ENCODE peak calls at places on chromosomes 11 and 22, in five cellular contexts. V is activated naive CD4-positive, alpha-beta T cell; R is LoVo; C is activated T-helper 1 cell treated with anti-CD3 and anti-CD28 coated beads, Interleukin-12 subunit alpha, Interleukin-12 subunit beta, Interleukin-2, Interleukin-4 antibody, amounts not matched to agents 30 ng/mL and 10 ng/mL and 1 ng/mL, durations not matched to agents 14 hours and 24 hours and 36 hours; D is AG08395. A is an unnamed sample.
A peak's percentile ranks its signal among the peaks of the same experiment; 100 is the strongest.

GRCh38 chr11:30855383-30856006 is 269.3 kb upstream of the MPPED2 start:
- DNase-seq in V (no peak), R (no peak), C (no peak), D (peak; percentile 44), A (no peak)

GRCh38 chr11:58525037-58525614 is 17.2 kb upstream of the OR5B21 start:
- DNase-seq in V (peak; percentile 4), R (no peak), C (peak; percentile 26), D (no peak), A (no peak)

GRCh38 chr11:108871152-108871551 is 206.3 kb downstream of the DDX10 start:
- DNase-seq in V (no peak), R (no peak), C (no peak), D (peak; percentile 7), A (no peak)

GRCh38 chr11:128903248-128904041 is 12.3 kb downstream of the KCNJ5 start:
- DNase-seq in V (no peak), R (no peak), C (no peak), D (no peak), A (no peak)

GRCh38 chr11:118241191-118242098 is 10.7 kb downstream of the MPZL3 start:
- DNase-seq in V (peak; percentile 8), R (peak; percentile 86), C (peak; percentile 66), D (peak; percentile 24), A (no peak)

GRCh38 chr11:11813288-11813962 is 28.3 kb upstream of the USP47 start:
- DNase-seq in V (no peak), R (peak; percentile 10), C (no peak), D (peak; percentile 90), A (no peak)

GRCh38 chr11:65609236-65609635 is 4.8 kb downstream of the MAP3K11 start:
- DNase-seq in V (no peak), R (no peak), C (no peak), D (no peak), A (no peak)

GRCh38 chr22:46132830-46133587 is 17.3 kb upstream of the PPARA start:
- DNase-seq in V (no peak), R (no peak), C (no peak), D (no peak), A (no peak)

GRCh38 chr11:68669301-68670090 is 14.8 kb upstream of the GAL start:
- DNase-seq in V (no peak), R (no peak), C (no peak), D (no peak), A (no peak)

GRCh38 chr11:107384136-107384535 is 73.5 kb downstream of the CWF19L2 start:
- DNase-seq in V (no peak), R (no peak), C (no peak), D (no peak), A (no peak)

GRCh38 chr11:127345819-127346459 is 345.4 kb upstream of the KIRREL3 start:
- DNase-seq in V (no peak), R (peak; percentile 32), C (no peak), D (peak; percentile 54), A (no peak)

GRCh38 chr11:132220464-132220863 is 850.0 kb downstream of the NTM start:
- DNase-seq in V (no peak), R (no peak), C (no peak), D (peak; percentile 93), A (no peak)

GRCh38 chr11:6566704-6567370 is 36.6 kb downstream of the RRP8 start:
- DNase-seq in V (no peak), R (no peak), C (no peak), D (no peak), A (no peak)

GRCh38 chr22:49574861-49575702 is 252.6 kb downstream of the BRD1 start:
- DNase-seq in V (no peak), R (no peak), C (no peak), D (no peak), A (no peak)

GRCh38 chr11:132187814-132188213 is 817.4 kb downstream of the NTM start:
- DNase-seq in V (no peak), R (no peak), C (no peak), D (peak; percentile 31), A (no peak)

GRCh38 chr22:42282252-42282942 is 11.9 kb upstream of the TCF20 start:
- DNase-seq in V (no peak), R (no peak), C (no peak), D (no peak), A (no peak)

GRCh38 chr11:109423114-109423859 is 1.3 kb downstream of the C11orf87 start:
- DNase-seq in V (no peak), R (no peak), C (no peak), D (peak; percentile 29), A (no peak)

GRCh38 chr11:77993902-77994301 is 566 bp downstream of the INTS4 start:
- DNase-seq in V (no peak), R (no peak), C (no peak), D (no peak), A (no peak)

GRCh38 chr11:64339754-64340408 is at the start of gene CCDC88B:
- DNase-seq in V (peak; percentile 82), R (no peak), C (peak; percentile 82), D (no peak), A (peak; percentile 50)

GRCh38 chr11:118438314-118438931 is 2.1 kb downstream of the KMT2A start:
- DNase-seq in V (peak; percentile 40), R (no peak), C (peak; percentile 54), D (peak; percentile 77), A (no peak)

GRCh38 chr11:76159303-76159937 is 46.9 kb downstream of the WNT11 start:
- DNase-seq in V (no peak), R (no peak), C (no peak), D (no peak), A (no peak)

GRCh38 chr22:44242946-44243724 is 62.4 kb downstream of the PARVG start:
- DNase-seq in V (no peak), R (no peak), C (no peak), D (no peak), A (no peak)

GRCh38 chr11:12914401-12914912 is 94.7 kb upstream of the RASSF10 start:
- DNase-seq in V (no peak), R (no peak), C (no peak), D (peak; percentile 90), A (no peak)

GRCh38 chr22:32106930-32107329 is 52.2 kb downstream of the C22orf42 start:
- DNase-seq in V (no peak), R (peak; percentile 26), C (no peak), D (peak; percentile 40), A (no peak)

GRCh38 chr11:129790131-129790530 is 25.5 kb upstream of the TMEM45B start:
- DNase-seq in V (no peak), R (no peak), C (no peak), D (no peak), A (no peak)

GRCh38 chr11:5550440-5551095 is 2.2 kb upstream of the OR52H1 start:
- DNase-seq in V (no peak), R (no peak), C (no peak), D (peak; percentile 67), A (no peak)

GRCh38 chr22:41683616-41684015 is 5.1 kb downstream of the SNU13 start:
- DNase-seq in V (no peak), R (no peak), C (no peak), D (no peak), A (no peak)

GRCh38 chr22:47190276-47190956 is 428.0 kb downstream of the TBC1D22A start:
- DNase-seq in V (no peak), R (no peak), C (no peak), D (no peak), A (no peak)

GRCh38 chr11:32962016-32962415 is 53.7 kb upstream of the DEPDC7 start:
- DNase-seq in V (no peak), R (no peak), C (no peak), D (no peak), A (no peak)

GRCh38 chr22:43239102-43239875 is 52.4 kb upstream of the TTLL12 start:
- DNase-seq in V (no peak), R (no peak), C (no peak), D (no peak), A (no peak)

GRCh38 chr11:79439893-79440450 is 858 bp downstream of the TENM4 start:
- DNase-seq in V (no peak), R (no peak), C (no peak), D (no peak), A (no peak)

GRCh38 chr11:75524576-75525432 is 937 bp downstream of the GDPD5 start:
- DNase-seq in V (peak; percentile 33), R (no peak), C (no peak), D (peak; percentile 38), A (no peak)

GRCh38 chr11:18392434-18393321 is 1.7 kb upstream of the LDHA start:
- DNase-seq in V (no peak), R (no peak), C (no peak), D (no peak), A (no peak)

GRCh38 chr22:49233507-49234100 is 594.1 kb downstream of the BRD1 start:
- DNase-seq in V (no peak), R (no peak), C (no peak), D (no peak), A (no peak)

GRCh38 chr22:16783930-16784354 is 41.3 kb downstream of the XKR3 start:
- DNase-seq in V (no peak), R (peak; percentile 21), C (no peak), D (no peak), A (no peak)

GRCh38 chr11:105910095-105910715 is 111.8 kb downstream of the MSANTD4 start:
- DNase-seq in V (no peak), R (no peak), C (no peak), D (no peak), A (no peak)

A was measured in esophagus squamous epithelium.